ENCODE peak calls at places on chromosomes 3 and 15, in five cellular contexts. One of them, this sample, is unnamed.

GRCh38 chr3:16309558-16309957 is 44.5 kb downstream of the OXNAD1 start:
- DNase-seq in GM12878: peak; percentile 77
- DNase-seq in HepG2: no peak
- DNase-seq in WTC11: no peak
- DNase-seq in H1: no peak
- DNase-seq in this sample: peak; percentile 80

GRCh38 chr3:100982710-100983109 is 10.5 kb downstream of the ABI3BP start:
- DNase-seq in GM12878: no peak
- DNase-seq in HepG2: no peak
- DNase-seq in WTC11: no peak
- DNase-seq in H1: no peak
- DNase-seq in this sample: no peak

GRCh38 chr3:100104817-100105413 is 9.4 kb downstream of the FILIP1L start:
- DNase-seq in GM12878: no peak
- DNase-seq in HepG2: no peak
- DNase-seq in WTC11: no peak
- DNase-seq in H1: no peak
- DNase-seq in this sample: no peak

GRCh38 chr15:66170716-66171115 is 82.8 kb downstream of the MEGF11 start:
- DNase-seq in GM12878: no peak
- DNase-seq in HepG2: no peak
- DNase-seq in WTC11: no peak
- DNase-seq in H1: no peak
- DNase-seq in this sample: no peak

GRCh38 chr15:85733415-85733814 is 61.3 kb downstream of the KLHL25 start:
- DNase-seq in GM12878: no peak
- DNase-seq in HepG2: no peak
- DNase-seq in WTC11: no peak
- DNase-seq in H1: no peak
- DNase-seq in this sample: no peak

GRCh38 chr3:121995190-121996137 is 26.6 kb downstream of the ILDR1 start:
- DNase-seq in GM12878: peak; percentile 74
- DNase-seq in HepG2: peak; percentile 52
- DNase-seq in WTC11: peak; percentile 79
- DNase-seq in H1: peak; percentile 70
- DNase-seq in this sample: peak; percentile 21

GRCh38 chr15:77542491-77543001 is 90.2 kb downstream of the LINGO1 start:
- DNase-seq in GM12878: no peak
- DNase-seq in HepG2: no peak
- DNase-seq in WTC11: no peak
- DNase-seq in H1: no peak
- DNase-seq in this sample: no peak

GRCh38 chr3:43523454-43524053 is 98.3 kb downstream of the ANO10 start:
- DNase-seq in GM12878: peak; percentile 21
- DNase-seq in HepG2: peak; percentile 13
- DNase-seq in WTC11: no peak
- DNase-seq in H1: no peak
- DNase-seq in this sample: peak; percentile 47

GRCh38 chr15:82966671-82967071 is 14.2 kb upstream of the HOMER2 start:
- DNase-seq in GM12878: peak; percentile 51
- DNase-seq in HepG2: no peak
- DNase-seq in WTC11: no peak
- DNase-seq in H1: no peak
- DNase-seq in this sample: no peak

GRCh38 chr3:184670091-184670602 is 41.7 kb downstream of the MAGEF1 start:
- DNase-seq in GM12878: no peak
- DNase-seq in HepG2: no peak
- DNase-seq in WTC11: no peak
- DNase-seq in H1: no peak
- DNase-seq in this sample: no peak

GRCh38 chr15:40054746-40055575 is 16.0 kb upstream of the SRP14 start:
- DNase-seq in GM12878: no peak
- DNase-seq in HepG2: no peak
- DNase-seq in WTC11: no peak
- DNase-seq in H1: no peak
- DNase-seq in this sample: no peak

GRCh38 chr3:184003187-184003967 is 14.3 kb downstream of the ABCC5 start:
- DNase-seq in GM12878: no peak
- DNase-seq in HepG2: no peak
- DNase-seq in WTC11: no peak
- DNase-seq in H1: no peak
- DNase-seq in this sample: no peak

GRCh38 chr3:126433496-126434263 is 39.0 kb downstream of the CFAP100 start:
- DNase-seq in GM12878: no peak
- DNase-seq in HepG2: no peak
- DNase-seq in WTC11: no peak
- DNase-seq in H1: no peak
- DNase-seq in this sample: no peak

GRCh38 chr3:29525254-29525881 is 244.5 kb downstream of the RBMS3 start:
- DNase-seq in GM12878: no peak
- DNase-seq in HepG2: peak; percentile 0
- DNase-seq in WTC11: no peak
- DNase-seq in H1: no peak
- DNase-seq in this sample: no peak

GRCh38 chr3:161672478-161672877 is 175.9 kb downstream of the OTOL1 start:
- DNase-seq in GM12878: no peak
- DNase-seq in HepG2: no peak
- DNase-seq in WTC11: no peak
- DNase-seq in H1: no peak
- DNase-seq in this sample: no peak

GRCh38 chr15:65365229-65365628 is 12.6 kb downstream of the IGDCC3 start:
- DNase-seq in GM12878: no peak
- DNase-seq in HepG2: peak; percentile 56
- DNase-seq in WTC11: peak; percentile 60
- DNase-seq in H1: peak; percentile 64
- DNase-seq in this sample: no peak

GRCh38 chr15:101121511-101122090 is 130.2 kb downstream of the CHSY1 start:
- DNase-seq in GM12878: no peak
- DNase-seq in HepG2: no peak
- DNase-seq in WTC11: peak; percentile 71
- DNase-seq in H1: peak; percentile 78
- DNase-seq in this sample: peak; percentile 62

GRCh38 chr15:69160976-69161877 is 792 bp downstream of the GLCE start:
- DNase-seq in GM12878: no peak
- DNase-seq in HepG2: peak; percentile 30
- DNase-seq in WTC11: peak; percentile 48
- DNase-seq in H1: peak; percentile 59
- DNase-seq in this sample: peak; percentile 17

GRCh38 chr15:89307046-89307587 is 27.5 kb downstream of the POLG start:
- DNase-seq in GM12878: no peak
- DNase-seq in HepG2: no peak
- DNase-seq in WTC11: no peak
- DNase-seq in H1: no peak
- DNase-seq in this sample: no peak

GRCh38 chr3:187522890-187523289 is 147.3 kb downstream of the SST start:
- DNase-seq in GM12878: no peak
- DNase-seq in HepG2: no peak
- DNase-seq in WTC11: no peak
- DNase-seq in H1: no peak
- DNase-seq in this sample: no peak

GRCh38 chr3:127744216-127744815 is 71.6 kb downstream of the ABTB1 start:
- DNase-seq in GM12878: no peak
- DNase-seq in HepG2: no peak
- DNase-seq in WTC11: no peak
- DNase-seq in H1: no peak
- DNase-seq in this sample: no peak

GRCh38 chr15:97501291-97501690 is 459.2 kb upstream of the ARRDC4 start:
- DNase-seq in GM12878: no peak
- DNase-seq in HepG2: no peak
- DNase-seq in WTC11: no peak
- DNase-seq in H1: no peak
- DNase-seq in this sample: no peak

GRCh38 chr15:98865397-98866339 is 141.9 kb downstream of the PGPEP1L start:
- DNase-seq in GM12878: no peak
- DNase-seq in HepG2: peak; percentile 28
- DNase-seq in WTC11: peak; percentile 85
- DNase-seq in H1: no peak
- DNase-seq in this sample: peak; percentile 77

GRCh38 chr15:96474274-96474673 is 143.8 kb downstream of the NR2F2 start:
- DNase-seq in GM12878: no peak
- DNase-seq in HepG2: no peak
- DNase-seq in WTC11: no peak
- DNase-seq in H1: no peak
- DNase-seq in this sample: no peak

GRCh38 chr3:43905157-43905556 is 214.4 kb downstream of the ABHD5 start:
- DNase-seq in GM12878: no peak
- DNase-seq in HepG2: no peak
- DNase-seq in WTC11: no peak
- DNase-seq in H1: no peak
- DNase-seq in this sample: no peak

GRCh38 chr3:10867384-10867783 is 51.4 kb downstream of the SLC6A11 start:
- DNase-seq in GM12878: no peak
- DNase-seq in HepG2: no peak
- DNase-seq in WTC11: peak; percentile 60
- DNase-seq in H1: peak; percentile 65
- DNase-seq in this sample: peak; percentile 24

GRCh38 chr3:160486459-160486869 is 36.9 kb upstream of the TRIM59 start:
- DNase-seq in GM12878: no peak
- DNase-seq in HepG2: peak; percentile 15
- DNase-seq in WTC11: no peak
- DNase-seq in H1: no peak
- DNase-seq in this sample: peak; percentile 67

GRCh38 chr3:31251083-31251482 is 281.6 kb upstream of the STT3B start:
- DNase-seq in GM12878: no peak
- DNase-seq in HepG2: no peak
- DNase-seq in WTC11: no peak
- DNase-seq in H1: no peak
- DNase-seq in this sample: no peak

GRCh38 chr3:31252216-31253185 is 280.2 kb upstream of the STT3B start:
- DNase-seq in GM12878: no peak
- DNase-seq in HepG2: no peak
- DNase-seq in WTC11: no peak
- DNase-seq in H1: no peak
- DNase-seq in this sample: no peak

GRCh38 chr3:31254483-31254882 is 278.2 kb upstream of the STT3B start:
- DNase-seq in GM12878: no peak
- DNase-seq in HepG2: no peak
- DNase-seq in WTC11: no peak
- DNase-seq in H1: no peak
- DNase-seq in this sample: no peak

GRCh38 chr3:31255007-31255603 is 277.6 kb upstream of the STT3B start:
- DNase-seq in GM12878: no peak
- DNase-seq in HepG2: peak; percentile 20
- DNase-seq in WTC11: no peak
- DNase-seq in H1: no peak
- DNase-seq in this sample: no peak

DNA sequence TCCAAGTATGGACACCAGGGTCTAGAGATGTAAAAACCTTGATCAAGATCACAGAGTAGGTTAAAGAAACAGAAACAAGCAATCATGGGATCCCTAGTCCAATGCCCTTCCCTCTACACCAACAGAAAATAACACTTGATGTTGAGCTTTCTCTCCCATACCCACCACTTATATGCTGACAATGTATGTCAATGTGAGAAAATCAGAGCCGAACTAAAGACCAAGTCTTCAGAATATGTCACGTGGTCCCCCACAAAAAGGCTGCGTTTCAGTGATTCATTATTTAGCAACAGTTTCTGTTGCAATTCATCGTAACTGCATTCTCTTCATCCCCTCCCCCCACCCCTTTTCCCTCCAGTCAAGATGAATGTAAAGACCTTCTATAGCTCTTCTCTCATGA is 278.9 kb upstream of the STT3B start:
- DNase-seq in GM12878: no peak
- DNase-seq in HepG2: no peak
- DNase-seq in WTC11: no peak
- DNase-seq in H1: no peak
- DNase-seq in this sample: no peak
- TF ChIP-seq ATF2 in GM12878: no peak
- TF ChIP-seq ATF2 in HepG2: no peak
- TF ChIP-seq ATF2 in WTC11: no peak
- TF ChIP-seq ATF2 in H1: no peak
- TF ChIP-seq ATF2 in this sample: no peak

GRCh38 chr3:166425900-166426611 is 588.8 kb upstream of the BCHE start:
- DNase-seq in GM12878: no peak
- DNase-seq in HepG2: peak; percentile 1
- DNase-seq in WTC11: peak; percentile 27
- DNase-seq in H1: peak; percentile 44
- DNase-seq in this sample: no peak
- TF ChIP-seq ATF2 in GM12878: no peak
- TF ChIP-seq ATF2 in HepG2: no peak
- TF ChIP-seq ATF2 in WTC11: no peak
- TF ChIP-seq ATF2 in H1: no peak
- TF ChIP-seq ATF2 in this sample: no peak

GRCh38 chr3:194539498-194539897 is 52.7 kb upstream of the ATP13A3 start:
- DNase-seq in GM12878: no peak
- DNase-seq in HepG2: no peak
- DNase-seq in WTC11: no peak
- DNase-seq in H1: no peak
- DNase-seq in this sample: no peak

GRCh38 chr3:194540268-194540937 is 53.6 kb upstream of the ATP13A3 start:
- DNase-seq in GM12878: no peak
- DNase-seq in HepG2: no peak
- DNase-seq in WTC11: no peak
- DNase-seq in H1: no peak
- DNase-seq in this sample: no peak

GRCh38 chr3:194537732-194538247 is 51.0 kb upstream of the ATP13A3 start:
- DNase-seq in GM12878: no peak
- DNase-seq in HepG2: peak; percentile 67
- DNase-seq in WTC11: no peak
- DNase-seq in H1: no peak
- DNase-seq in this sample: no peak

GRCh38 chr3:194534243-194534642 is 47.4 kb upstream of the ATP13A3 start:
- DNase-seq in GM12878: no peak
- DNase-seq in HepG2: no peak
- DNase-seq in WTC11: no peak
- DNase-seq in H1: no peak
- DNase-seq in this sample: no peak

DNA sequence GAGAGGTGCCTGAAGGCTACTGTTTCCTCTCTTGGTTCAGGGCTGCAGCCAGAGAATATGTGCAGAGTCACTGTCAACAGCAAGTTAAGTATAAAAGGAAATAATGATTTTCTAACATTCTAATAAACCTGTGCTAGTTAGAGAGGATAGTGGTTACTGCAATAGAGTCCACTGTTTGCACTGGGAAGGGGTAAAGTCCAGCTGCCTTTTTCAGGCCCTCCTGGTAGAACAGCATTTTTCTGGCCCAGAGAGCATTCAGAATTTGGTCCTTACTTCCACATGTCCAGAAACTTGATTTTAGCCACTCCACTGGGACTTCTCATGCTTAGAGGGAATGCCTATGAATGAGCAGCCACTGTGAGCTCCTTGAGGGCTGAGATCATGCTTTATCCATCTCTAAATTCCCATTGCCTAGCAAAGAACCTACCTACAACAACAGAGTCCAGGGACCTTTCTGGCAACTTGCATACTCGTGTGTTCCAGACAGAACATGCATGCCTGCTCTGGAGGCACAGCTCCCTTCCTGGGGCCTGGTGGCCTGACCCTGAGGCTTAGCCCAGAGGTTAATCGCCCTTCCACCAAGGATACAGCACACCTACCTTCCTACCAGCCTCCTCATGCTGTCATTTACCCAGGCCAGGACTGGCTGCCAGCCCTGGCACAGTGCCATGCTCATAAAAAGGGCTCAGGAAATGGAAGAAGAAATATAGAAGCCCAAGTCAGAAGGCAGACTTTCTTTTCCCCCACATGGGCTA is 50.3 kb upstream of the ATP13A3 start:
- DNase-seq in GM12878: no peak
- DNase-seq in HepG2: peak; percentile 70
- DNase-seq in WTC11: no peak
- DNase-seq in H1: no peak
- DNase-seq in this sample: no peak
- TF ChIP-seq ATF2 in GM12878: no peak
- TF ChIP-seq ATF2 in HepG2: no peak
- TF ChIP-seq ATF2 in WTC11: no peak
- TF ChIP-seq ATF2 in H1: no peak
- TF ChIP-seq ATF2 in this sample: no peak

GRCh38 chr3:38270606-38271005 is 5.0 kb downstream of the SLC22A13 start:
- DNase-seq in GM12878: no peak
- DNase-seq in HepG2: no peak
- DNase-seq in WTC11: no peak
- DNase-seq in H1: no peak
- DNase-seq in this sample: no peak
- TF ChIP-seq ATF2 in GM12878: no peak
- TF ChIP-seq ATF2 in HepG2: no peak
- TF ChIP-seq ATF2 in WTC11: no peak
- TF ChIP-seq ATF2 in H1: no peak
- TF ChIP-seq ATF2 in this sample: no peak